ENCODE peak calls at places on chromosomes 5 and 9, in four cellular contexts. One of them, this sample, is unnamed.

GRCh38 chr9:908806-909205 is 67.3 kb downstream of the DMRT1 start:
- DNase-seq in heart left ventricle: no peak
- DNase-seq in NCI-H510A: no peak
- DNase-seq in HCEC 1CT: no peak
- DNase-seq in this sample: no peak

GRCh38 chr9:119859128-119859527 is 489.9 kb upstream of the BRINP1 start:
- DNase-seq in heart left ventricle: peak
- DNase-seq in HCEC 1CT: no peak
- DNase-seq in NCI-H510A: no peak
- DNase-seq in this sample: no peak

GRCh38 chr5:160312139-160312959 is at the start of gene CCNJL:
- DNase-seq in HCEC 1CT: no peak
- DNase-seq in NCI-H510A: peak
- DNase-seq in heart left ventricle: peak
- DNase-seq in this sample: no peak

GRCh38 chr9:115063058-115063850 is 54.7 kb downstream of the TNC start:
- DNase-seq in NCI-H510A: no peak
- DNase-seq in HCEC 1CT: peak
- DNase-seq in heart left ventricle: no peak
- DNase-seq in this sample: no peak

GRCh38 chr9:35179347-35180271 is 17.8 kb downstream of the UNC13B start:
- DNase-seq in NCI-H510A: no peak
- DNase-seq in HCEC 1CT: no peak
- DNase-seq in heart left ventricle: no peak
- DNase-seq in this sample: no peak

GRCh38 chr9:135617991-135618411 is 21.3 kb downstream of the GLT6D1 start:
- DNase-seq in HCEC 1CT: no peak
- DNase-seq in heart left ventricle: no peak
- DNase-seq in NCI-H510A: no peak
- DNase-seq in this sample: no peak

GRCh38 chr9:21994526-21994995 is at the start of gene CDKN2B-AS1:
- DNase-seq in heart left ventricle: peak
- DNase-seq in NCI-H510A: peak
- DNase-seq in HCEC 1CT: peak
- DNase-seq in this sample: no peak

GRCh38 chr5:55851675-55851979 is 470 bp downstream of the IL31RA start:
- DNase-seq in heart left ventricle: no peak
- DNase-seq in NCI-H510A: no peak
- DNase-seq in HCEC 1CT: no peak
- DNase-seq in this sample: no peak

GRCh38 chr5:82274343-82275266 is 3.5 kb downstream of the RPS23 start:
- DNase-seq in HCEC 1CT: peak
- DNase-seq in heart left ventricle: peak
- DNase-seq in NCI-H510A: no peak
- DNase-seq in this sample: no peak

GRCh38 chr5:123088031-123088805 is 823 bp upstream of the PRDM6 start:
- DNase-seq in HCEC 1CT: no peak
- DNase-seq in NCI-H510A: no peak
- DNase-seq in heart left ventricle: peak
- DNase-seq in this sample: peak

This sample was measured in sigmoid colon.